ENCODE peak calls at places on chromosomes 7 and 10, in four cellular contexts. S, G, D and N are unnamed samples.

GRCh38 chr7:38229386-38229785 is 44.0 kb downstream of the TARP start:
- DNase-seq in S (no peak), G (no peak), D (peak; percentile 58), N (no peak)

GRCh38 chr10:125158528-125159485 is 1.6 kb downstream of the CTBP2 start:
- DNase-seq in S (no peak), G (no peak), D (peak; percentile 27), N (peak; percentile 30)

GRCh38 chr7:102892631-102893278 is 20.0 kb upstream of the LRRC17 start:
- DNase-seq in S (no peak), G (no peak), D (no peak), N (no peak)

GRCh38 chr7:122699017-122699416 is at the start of gene RNF133:
- DNase-seq in S (no peak), G (no peak), D (no peak), N (no peak)

GRCh38 chr7:102395620-102395957 is 574 bp upstream of the PRKRIP1 start:
- DNase-seq in S (no peak), G (no peak), D (no peak), N (no peak)

GRCh38 chr7:139482662-139483466 is 609 bp downstream of the KLRG2 start:
- DNase-seq in S (no peak), G (no peak), D (no peak), N (peak; percentile 53)

GRCh38 chr7:132348341-132348740 is 227.9 kb downstream of the PLXNA4 start:
- DNase-seq in S (no peak), G (no peak), D (no peak), N (no peak)

GRCh38 chr7:132084776-132085388 is 491.4 kb downstream of the PLXNA4 start:
- DNase-seq in S (no peak), G (no peak), D (peak; percentile 14), N (no peak)

GRCh38 chr7:151038951-151039849 is 9.1 kb upstream of the ASIC3 start:
- DNase-seq in S (no peak), G (peak; percentile 86), D (no peak), N (peak; percentile 92)

GRCh38 chr10:27783660-27784059 is 38.0 kb upstream of the MKX start:
- DNase-seq in S (no peak), G (no peak), D (peak; percentile 10), N (no peak)

GRCh38 chr7:50359258-50359994 is 54.9 kb downstream of the IKZF1 start:
- DNase-seq in S (no peak), G (no peak), D (peak; percentile 50), N (no peak)
- H3K4me1 ChIP-seq in S (peaks cover 97% of the 10 kb centered on the region), G (no peaks in the 10 kb centered on the region), D (peaks cover 86% of the 10 kb centered on the region), N (no peaks in the 10 kb centered on the region)

GRCh38 chr7:117605712-117606111 is 125.9 kb downstream of the CFTR start:
- DNase-seq in S (no peak), G (no peak), D (no peak), N (no peak)
- H3K4me3 ChIP-seq in S (no peak overlapping the region), G (no peak overlapping the region), D (no peak overlapping the region), N (no peak overlapping the region)

DNA sequence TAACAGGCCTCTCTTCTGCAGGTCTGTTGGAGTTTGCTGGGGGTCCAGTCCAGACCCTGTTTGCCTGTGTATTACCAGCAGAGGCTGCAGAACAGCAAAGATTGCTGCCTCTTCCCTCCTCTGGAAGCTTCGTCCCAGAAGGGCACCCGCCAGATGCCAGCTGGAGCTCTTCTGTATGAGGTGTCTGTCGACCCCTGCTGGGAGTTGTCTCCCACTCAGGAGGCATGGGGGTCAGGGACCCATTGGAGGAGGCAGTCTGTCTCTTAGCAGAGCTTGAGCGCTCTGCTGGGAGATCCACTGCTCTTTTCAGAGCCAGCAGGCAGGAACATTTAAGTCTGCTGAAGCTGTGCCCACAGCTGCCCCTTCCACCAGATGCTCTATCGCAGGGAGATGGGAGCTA is 361.1 kb upstream of the NRP1 start:
- DNase-seq in S (no peak), G (no peak), D (no peak), N (peak; percentile 20)
- TF ChIP-seq CTCF in S (no peak), G (no peak), D (no peak), N (peak; percentile 15)

GRCh38 chr10:32956365-32957197 is 1.4 kb downstream of the ITGB1 start:
- DNase-seq in S (no peak), G (no peak), D (no peak), N (no peak)
- H3K4me1 ChIP-seq in S (peaks cover 34% of the 10 kb centered on the region), G (peaks cover 65% of the 10 kb centered on the region), D (peaks cover 54% of the 10 kb centered on the region), N (peaks cover 6% of the 10 kb centered on the region)

DNA sequence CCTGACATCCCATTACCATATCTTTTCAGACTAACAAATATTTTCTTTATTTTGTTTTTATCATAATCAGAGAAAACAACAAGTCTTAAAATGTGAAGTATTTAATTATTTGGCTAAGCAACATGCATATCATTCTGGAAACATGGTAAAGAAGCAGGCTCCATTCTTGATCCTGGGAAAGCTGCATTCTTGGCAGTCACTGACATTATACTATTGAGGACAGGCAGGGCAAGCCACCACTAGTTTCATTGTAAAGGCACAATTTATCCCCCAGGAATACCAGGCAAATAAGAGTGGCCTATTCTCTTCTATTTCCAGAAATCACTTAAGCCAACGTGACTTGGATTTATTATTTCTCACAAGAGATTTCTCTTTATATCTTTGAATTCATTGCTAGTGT is 153.8 kb upstream of the AKR1E2 start:
- DNase-seq in S (no peak), G (no peak), D (no peak), N (no peak)
- H3K4me3 ChIP-seq in S (no peak overlapping the region), G (no peak overlapping the region), D (no peak overlapping the region), N (no peak overlapping the region)

DNA sequence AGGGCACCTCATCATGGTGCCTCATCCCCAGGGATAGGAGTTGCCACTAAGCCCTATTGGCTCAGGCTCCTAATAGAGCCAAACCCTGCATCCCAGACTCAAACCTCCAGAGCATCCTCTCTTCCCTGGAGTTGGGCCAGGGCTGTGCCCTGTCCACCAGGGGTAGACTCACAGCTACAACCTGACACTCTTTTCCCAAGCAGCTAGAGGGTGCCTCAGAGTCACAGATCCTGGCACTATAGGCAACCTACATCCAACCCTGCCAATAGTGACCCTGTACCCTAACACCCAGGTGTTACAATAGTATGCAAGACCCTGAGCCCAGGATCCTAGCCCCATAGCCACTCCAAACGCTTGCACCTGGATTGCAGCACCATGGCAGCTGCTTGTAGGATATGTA is 64.0 kb upstream of the PLA2G12B start:
- DNase-seq in S (no peak), G (no peak), D (no peak), N (no peak)
- TF ChIP-seq CTCF in S (no peak), G (no peak), D (no peak), N (no peak)

GRCh38 chr10:88995156-88995876 is 4.7 kb downstream of the FAS start:
- DNase-seq in S (no peak), G (no peak), D (no peak), N (no peak)

GRCh38 chr10:88992945-88993537 is 2.4 kb downstream of the FAS start:
- DNase-seq in S (no peak), G (no peak), D (no peak), N (no peak)

GRCh38 chr10:88991161-88991899 is 732 bp downstream of the FAS start:
- DNase-seq in S (peak; percentile 21), G (peak; percentile 47), D (peak; percentile 68), N (peak; percentile 28)

GRCh38 chr10:88991900-88992237 is 1.3 kb downstream of the FAS start:
- DNase-seq in S (no peak), G (no peak), D (no peak), N (no peak)

GRCh38 chr10:88994034-88994433 is 3.4 kb downstream of the FAS start:
- DNase-seq in S (no peak), G (no peak), D (no peak), N (no peak)
- H3K4me1 ChIP-seq in S (peaks cover 40% of the 10 kb centered on the region), G (peaks cover 26% of the 10 kb centered on the region), D (peaks cover 36% of the 10 kb centered on the region), N (no peaks in the 10 kb centered on the region)

DNA sequence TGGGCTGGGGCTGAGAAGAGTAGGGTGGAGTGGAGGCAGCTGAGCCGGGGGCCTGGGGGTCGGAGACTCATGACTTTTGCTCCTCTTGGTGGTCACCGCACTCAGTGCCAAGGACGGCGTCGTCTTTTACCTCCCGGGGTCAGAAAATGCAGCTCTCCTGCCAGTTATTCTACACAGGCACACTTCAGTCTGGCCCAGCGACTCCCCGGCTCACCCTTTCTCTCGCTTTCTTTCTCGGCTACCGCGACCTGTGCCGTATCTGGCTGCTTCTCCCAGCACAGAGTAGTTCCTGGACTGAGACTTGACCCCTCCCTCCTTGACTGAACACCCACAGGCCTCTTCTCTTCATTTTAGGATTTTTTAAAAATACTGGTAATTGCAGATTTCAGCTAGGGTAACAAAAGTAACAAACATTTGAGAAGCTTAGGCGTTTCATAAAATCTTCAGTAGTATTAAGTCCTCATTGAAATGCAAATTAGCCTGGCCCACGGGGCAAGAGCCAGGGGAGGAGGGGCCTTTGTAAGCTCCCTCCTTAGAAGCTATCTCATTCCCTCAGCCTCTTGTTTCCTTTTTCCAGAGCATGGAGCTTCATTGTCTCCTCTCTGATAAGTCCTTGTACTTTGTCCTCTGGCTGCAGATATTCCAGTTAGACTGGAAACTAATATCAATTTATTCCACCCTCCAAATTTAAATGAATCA is 1.1 kb upstream of the PRLHR start:
- DNase-seq in S (no peak), G (no peak), D (no peak), N (peak; percentile 27)
- H3K4me3 ChIP-seq in S (no peak overlapping the region), G (no peak overlapping the region), D (no peak overlapping the region), N (peak overlapping the region; percentile 80)

GRCh38 chr7:39703143-39703542 is 79.8 kb downstream of the RALA start:
- DNase-seq in S (no peak), G (no peak), D (no peak), N (no peak)
- TF ChIP-seq CTCF in S (no peak), G (no peak), D (no peak), N (peak; percentile 53)